ENCODE peak calls at places on chromosome 3, in nine cellular contexts. L, I, C, T, N, K, B, E and U are unnamed samples. For H3K36me3, the result is how much of the 10 kb centered on the place peaks cover.

GRCh38 chr3:97911459-97911858 is 60.8 kb downstream of the RIOX2 start:
- DNase-seq in I (no peak), N (no peak), K (no peak), E (no peak), B (no peak), C (no peak), T (no peak), L (no peak), U (no peak)

GRCh38 chr3:126558336-126559071 is at the start of gene C3orf22:
- DNase-seq in K (no peak), N (no peak), B (no peak), L (no peak), C (no peak), I (peak), E (no peak), T (no peak), U (peak)

GRCh38 chr3:53890726-53891499 is 746 bp downstream of the SELENOK start:
- DNase-seq in I (peak), N (no peak), L (no peak), B (no peak), C (peak), K (peak), T (no peak), E (no peak), U (peak)

GRCh38 chr3:112579697-112580096 is 17.9 kb downstream of the SLC35A5 start:
- DNase-seq in I (no peak), B (no peak), N (no peak), C (no peak), K (peak), E (no peak), L (no peak), T (no peak), U (no peak)

GRCh38 chr3:194255252-194256039 is 95.7 kb downstream of the CPN2 start:
- DNase-seq in E (peak), K (peak), B (peak), C (no peak), L (peak), N (no peak), T (peak), I (no peak), U (no peak)

GRCh38 chr3:119911748-119912147 is 129.8 kb downstream of the NR1I2 start:
- DNase-seq in N (no peak), B (no peak), T (no peak), K (no peak), I (no peak), C (no peak), E (no peak), L (no peak), U (no peak)

GRCh38 chr3:66486646-66487045 is 14.2 kb downstream of the LRIG1 start:
- DNase-seq in K (peak), T (no peak), C (peak), I (no peak), N (no peak), E (no peak), B (no peak), L (no peak), U (no peak)

GRCh38 chr3:105365171-105365535 is 1.6 kb upstream of the ALCAM start:
- DNase-seq in B (no peak), K (no peak), C (peak), I (no peak), L (no peak), E (no peak), N (no peak), T (no peak), U (no peak)

GRCh38 chr3:77648214-77648613 is 608.3 kb downstream of the ROBO2 start:
- DNase-seq in E (no peak), T (no peak), B (no peak), C (no peak), L (no peak), N (no peak), K (no peak), I (no peak), U (no peak)

DNA sequence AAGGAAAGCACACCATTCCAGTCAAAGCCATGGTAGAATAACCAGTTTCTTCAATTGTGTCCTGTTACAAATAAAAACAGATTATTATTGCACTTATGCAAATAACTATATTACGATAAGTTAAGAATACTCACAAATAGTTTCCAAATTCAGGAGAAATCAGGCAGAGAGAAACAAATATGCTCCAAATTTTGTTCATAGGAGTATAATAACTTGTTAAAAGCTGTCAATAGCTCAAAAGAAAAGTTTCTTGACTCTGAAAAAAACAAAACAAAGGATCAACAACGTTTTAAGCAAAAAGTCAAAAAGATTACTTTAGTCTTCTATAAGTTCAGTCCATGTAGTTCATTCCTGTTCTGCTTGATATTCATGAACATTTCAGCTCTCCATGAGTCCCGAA is 59.7 kb upstream of the BDH1 start:
- DNase-seq in T (no peak), C (no peak), K (no peak), B (no peak), L (no peak), N (no peak), E (no peak), I (no peak), U (no peak)
- H3K36me3 ChIP-seq in T (under half), C (under half), K (under half), B (half or more), L (half or more), N (half or more), E (half or more), I (under half), U (under half)

DNA sequence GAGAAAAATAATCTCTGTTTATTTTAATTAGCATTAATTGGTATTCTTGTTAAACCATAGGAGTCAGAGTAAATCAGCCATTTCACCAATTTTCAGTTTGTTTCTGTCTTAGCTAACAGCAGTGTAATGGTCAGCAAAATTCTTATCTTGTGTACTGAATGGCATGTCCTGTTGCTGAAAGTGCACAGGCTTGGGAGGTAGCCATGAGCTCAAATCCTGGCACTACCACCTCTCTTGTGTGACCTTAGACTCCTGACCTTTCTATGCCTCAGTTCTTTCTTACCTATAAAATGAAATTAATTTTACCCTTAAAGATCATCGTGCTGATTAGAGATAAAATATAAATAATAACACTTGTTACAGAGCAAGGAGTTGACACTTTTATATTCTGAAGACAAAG is 35.8 kb downstream of the MLH1 start:
- DNase-seq in L (no peak), N (no peak), K (no peak), E (no peak), B (no peak), C (no peak), T (no peak), I (no peak), U (no peak)
- H3K36me3 ChIP-seq in L (half or more), N (under half), K (under half), E (half or more), B (half or more), C (under half), T (under half), I (under half), U (under half)

DNA sequence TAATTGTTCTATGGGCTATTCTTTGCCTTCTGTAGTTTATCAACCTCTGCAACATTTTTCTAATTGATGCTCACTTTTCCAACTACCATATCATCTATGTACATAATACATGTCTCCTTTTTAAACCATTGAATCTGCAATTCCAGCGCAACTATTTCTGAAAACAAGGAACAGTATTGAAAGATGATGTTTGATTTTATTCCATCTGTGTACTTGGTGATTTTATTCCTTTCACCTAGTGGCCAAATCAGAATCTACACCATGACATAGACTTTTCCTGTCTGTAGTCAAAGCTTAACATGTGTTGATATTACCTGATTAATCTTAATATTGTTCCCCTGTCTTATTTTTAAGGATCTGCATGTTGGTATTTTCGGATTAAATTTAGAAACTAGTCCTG is 13.0 kb downstream of the NKTR start:
- DNase-seq in E (no peak), L (no peak), I (no peak), K (peak), B (no peak), N (no peak), C (peak), T (no peak), U (no peak)
- H3K36me3 ChIP-seq in E (under half), L (under half), I (under half), K (under half), B (under half), N (under half), C (under half), T (under half), U (under half)

DNA sequence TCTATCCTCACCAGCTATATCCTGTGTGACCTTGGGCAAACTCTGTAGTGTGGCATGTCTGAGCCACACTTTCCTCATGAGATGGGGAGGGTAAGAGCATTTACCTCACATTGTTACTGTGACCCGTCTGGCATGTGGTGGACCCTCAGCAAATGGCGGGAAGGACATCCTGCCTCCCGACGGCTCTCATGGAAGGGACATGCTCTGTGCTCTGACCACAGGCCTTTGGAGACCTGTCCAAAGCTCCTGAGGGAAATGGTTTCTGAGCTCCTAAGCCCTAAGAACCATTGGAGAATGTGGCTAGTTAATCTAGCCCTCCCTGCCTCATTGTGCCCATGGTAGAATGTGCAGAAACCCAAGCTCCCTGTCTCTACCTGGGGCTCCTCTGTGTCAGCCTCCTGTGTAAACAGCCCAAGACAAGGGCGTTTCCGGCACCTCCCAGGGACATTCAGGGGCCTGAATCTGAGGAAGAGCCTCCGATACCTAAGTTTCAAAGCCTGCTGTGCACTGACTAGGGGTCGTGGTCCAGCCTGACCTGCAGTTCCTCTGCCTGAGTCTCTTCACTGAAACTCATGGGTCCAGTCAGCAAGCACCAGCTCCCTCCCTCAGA is 29.0 kb downstream of the XYLB start:
- DNase-seq in E (no peak), L (no peak), K (no peak), C (peak), B (no peak), T (no peak), I (no peak), N (no peak), U (no peak)
- H3K36me3 ChIP-seq in E (under half), L (under half), K (under half), C (under half), B (under half), T (under half), I (under half), N (under half), U (under half)

DNA sequence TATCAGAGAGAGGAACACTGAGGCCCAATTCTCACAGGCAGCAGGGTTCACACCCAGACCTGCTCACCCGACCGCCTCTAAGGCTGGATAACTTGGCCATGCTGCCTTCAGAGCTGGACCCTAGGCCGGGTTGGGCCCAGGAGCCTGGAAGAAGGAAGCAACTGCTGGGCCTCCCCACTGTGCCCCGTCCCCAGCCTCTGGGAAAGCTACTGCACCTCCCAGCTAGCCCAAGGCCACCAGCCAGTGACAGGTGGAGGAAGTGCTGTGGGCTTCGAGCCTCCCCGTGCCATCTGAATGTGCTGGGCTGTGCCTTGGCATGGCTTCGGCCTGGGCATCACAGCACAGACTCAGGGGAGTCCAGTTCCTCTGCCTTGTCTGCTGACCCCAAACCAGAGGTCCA is 62.5 kb upstream of the RPL32 start:
- DNase-seq in I (no peak), K (no peak), E (no peak), T (no peak), B (peak), N (no peak), L (no peak), C (no peak), U (no peak)
- H3K36me3 ChIP-seq in I (under half), K (under half), E (half or more), T (under half), B (half or more), N (half or more), L (under half), C (under half), U (under half)

DNA sequence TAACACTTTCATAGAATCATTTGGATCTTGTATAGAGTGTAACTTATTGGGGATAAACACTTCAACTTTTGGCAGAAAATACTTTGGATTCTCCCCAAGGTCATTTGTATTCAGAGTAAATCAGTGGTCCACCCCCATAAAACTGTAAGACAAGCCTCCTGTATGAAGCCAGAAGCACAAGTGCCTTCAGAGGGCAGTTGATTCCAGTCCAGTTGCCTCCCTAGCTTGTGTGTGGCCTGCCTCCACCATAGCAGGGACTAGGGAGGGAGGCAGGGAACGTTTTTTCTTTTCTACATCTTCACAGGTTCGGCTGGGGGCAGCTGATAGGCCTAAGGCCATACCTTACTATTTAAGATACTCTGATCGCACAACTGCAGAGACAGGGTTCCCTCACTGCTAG is 11.6 kb downstream of the GORASP1 start:
- DNase-seq in B (no peak), K (no peak), N (no peak), C (no peak), I (no peak), T (no peak), L (no peak), E (no peak), U (no peak)
- H3K36me3 ChIP-seq in B (half or more), K (under half), N (half or more), C (under half), I (under half), T (under half), L (under half), E (half or more), U (under half)

GRCh38 chr3:47436180-47436579 is 39.6 kb downstream of the SCAP start:
- DNase-seq in T (no peak), K (no peak), E (no peak), B (no peak), C (no peak), I (no peak), N (no peak), L (no peak), U (peak)
- H3K36me3 ChIP-seq in T (under half), K (under half), E (half or more), B (half or more), C (under half), I (under half), N (half or more), L (under half), U (under half)

GRCh38 chr3:179589143-179589542 is 15.3 kb downstream of the MRPL47 start:
- DNase-seq in I (no peak), E (no peak), B (no peak), T (no peak), C (no peak), L (no peak), N (no peak), K (peak), U (no peak)
- H3K36me3 ChIP-seq in I (under half), E (half or more), B (half or more), T (under half), C (under half), L (half or more), N (half or more), K (under half), U (half or more)

GRCh38 chr3:8555705-8556314 is 54.2 kb downstream of the LMCD1 start:
- DNase-seq in L (no peak), B (no peak), C (no peak), K (no peak), I (no peak), T (no peak), N (no peak), E (no peak), U (no peak)
- H3K36me3 ChIP-seq in L (under half), B (under half), C (under half), K (under half), I (under half), T (under half), N (half or more), E (half or more), U (under half)